ENCODE peak calls at places on chromosomes 1 and 21, in four cellular contexts. X is left lung, T is breast epithelium, A is aorta. W is an unnamed sample. For H3K4me1, the result is how much of the 10 kb centered on the place peaks cover.

GRCh38 chr1:27403065-27403726 is 10.8 kb downstream of the GPR3 start:
- DNase-seq in X (peak), T (no peak), A (peak), W (peak)

GRCh38 chr1:60763713-60764112 is 318.6 kb upstream of the NFIA start:
- DNase-seq in X (no peak), T (no peak), A (no peak), W (no peak)

GRCh38 chr21:46325073-46325912 is 1.3 kb downstream of the PCNT start:
- DNase-seq in X (peak), T (no peak), A (peak), W (peak)

GRCh38 chr1:93874025-93874651 is 4.9 kb downstream of the DNTTIP2 start:
- DNase-seq in X (no peak), T (no peak), A (no peak), W (no peak)

GRCh38 chr1:204350857-204351573 is 8.7 kb downstream of the PLEKHA6 start:
- DNase-seq in X (peak), T (no peak), A (peak), W (no peak)

GRCh38 chr1:118773656-118774055 is 214.5 kb downstream of the TBX15 start:
- DNase-seq in X (no peak), T (no peak), A (no peak), W (no peak)

GRCh38 chr1:27591622-27592021 is 12.3 kb downstream of the AHDC1 start:
- DNase-seq in X (no peak), T (no peak), A (no peak), W (no peak)

GRCh38 chr1:204623894-204624361 is 61.6 kb downstream of the LRRN2 start:
- DNase-seq in X (no peak), T (no peak), A (no peak), W (no peak)

GRCh38 chr1:96538001-96538649 is 183.5 kb upstream of the PTBP2 start:
- DNase-seq in X (no peak), T (no peak), A (no peak), W (no peak)

GRCh38 chr1:218284377-218284916 is 646 bp upstream of the RRP15 start:
- DNase-seq in X (peak), T (no peak), A (no peak), W (no peak)

GRCh38 chr1:8870605-8871538 is 7.6 kb downstream of the ENO1 start:
- DNase-seq in X (no peak), T (no peak), A (no peak), W (no peak)

GRCh38 chr1:243475966-243476365 is 220.1 kb downstream of the SDCCAG8 start:
- DNase-seq in X (no peak), T (no peak), A (no peak), W (no peak)

GRCh38 chr1:236066828-236067386 is 2.0 kb upstream of the NID1 start:
- DNase-seq in X (peak), T (no peak), A (no peak), W (peak)

GRCh38 chr1:235784950-235785349 is 81.8 kb downstream of the LYST start:
- DNase-seq in X (no peak), T (no peak), A (no peak), W (no peak)

GRCh38 chr1:154970631-154971340 is at the start of gene SHC1:
- DNase-seq in X (peak), T (peak), A (peak), W (peak)

GRCh38 chr1:119688810-119689209 is 22.9 kb upstream of the PHGDH start:
- DNase-seq in X (no peak), T (no peak), A (no peak), W (peak)

GRCh38 chr1:193654951-193655705 is 468.7 kb upstream of the B3GALT2 start:
- DNase-seq in X (no peak), T (no peak), A (no peak), W (no peak)

GRCh38 chr1:16017461-16018303 is at the start of gene HSPB7:
- DNase-seq in X (peak), T (no peak), A (peak), W (peak)

GRCh38 chr1:241654019-241654418 is 1.9 kb downstream of the WDR64 start:
- DNase-seq in X (no peak), T (no peak), A (no peak), W (no peak)

GRCh38 chr21:39444406-39445145 is 1.0 kb downstream of the LCA5L start:
- DNase-seq in X (no peak), T (no peak), A (no peak), W (no peak)

GRCh38 chr1:119462964-119463363 is 44.0 kb upstream of the HSD3B1 start:
- DNase-seq in X (no peak), T (no peak), A (no peak), W (no peak)

GRCh38 chr1:8822383-8823294 is 5.2 kb upstream of the RERE start:
- DNase-seq in X (no peak), T (no peak), A (no peak), W (no peak)

GRCh38 chr1:17569200-17570139 is 30.0 kb downstream of the ARHGEF10L start:
- DNase-seq in X (no peak), T (no peak), A (peak), W (peak)

GRCh38 chr1:55943721-55944435 is 635.5 kb downstream of the PLPP3 start:
- DNase-seq in X (no peak), T (no peak), A (no peak), W (no peak)

GRCh38 chr1:8951246-8951645 is 5.6 kb downstream of the CA6 start:
- DNase-seq in X (no peak), T (no peak), A (no peak), W (no peak)

GRCh38 chr1:150881331-150882070 is 5.1 kb upstream of the ARNT start:
- DNase-seq in X (no peak), T (no peak), A (no peak), W (no peak)

GRCh38 chr21:25717491-25718139 is 17.1 kb downstream of the ATP5PF start:
- DNase-seq in X (no peak), T (no peak), A (no peak), W (no peak)

GRCh38 chr1:32733573-32734321 is 31.2 kb upstream of the SYNC start:
- DNase-seq in X (no peak), T (no peak), A (no peak), W (no peak)

GRCh38 chr1:180188103-180188506 is 33.4 kb downstream of the QSOX1 start:
- DNase-seq in X (no peak), T (no peak), A (no peak), W (peak)

GRCh38 chr1:100039571-100039970 is 69.8 kb downstream of the SLC35A3 start:
- DNase-seq in X (no peak), T (no peak), A (no peak), W (no peak)
- H3K4me1 ChIP-seq in X (half or more), T (under half), A (under half), W (under half)

GRCh38 chr21:42238185-42238934 is 19.4 kb downstream of the ABCG1 start:
- DNase-seq in X (no peak), T (no peak), A (no peak), W (no peak)

GRCh38 chr21:42237577-42237976 is 18.6 kb downstream of the ABCG1 start:
- DNase-seq in X (no peak), T (no peak), A (no peak), W (no peak)

GRCh38 chr21:42236014-42236413 is 17.1 kb downstream of the ABCG1 start:
- DNase-seq in X (no peak), T (no peak), A (no peak), W (no peak)

GRCh38 chr21:42236693-42237092 is 17.8 kb downstream of the ABCG1 start:
- DNase-seq in X (no peak), T (no peak), A (no peak), W (no peak)

DNA sequence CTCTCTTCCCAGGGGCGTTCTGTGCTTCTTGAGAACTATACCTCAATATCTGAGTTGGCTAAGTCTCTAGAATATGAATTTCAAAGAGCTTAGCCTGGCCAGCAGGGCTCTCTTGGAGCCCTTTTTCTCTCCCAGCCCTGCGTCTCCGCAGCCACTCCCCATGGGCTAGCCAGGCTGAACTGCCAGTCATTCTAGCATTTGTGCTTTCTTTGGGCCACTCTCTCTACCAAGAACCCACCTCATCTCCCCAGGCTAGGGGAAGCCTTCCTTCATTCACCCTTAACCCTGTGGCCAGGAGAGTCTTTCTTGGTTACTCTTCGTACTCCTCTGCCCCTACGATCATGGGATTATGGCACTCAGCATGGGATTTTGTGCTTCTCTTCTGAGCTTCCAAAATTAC is 18.2 kb downstream of the ABCG1 start:
- DNase-seq in X (no peak), T (no peak), A (no peak), W (no peak)
- H3K4me1 ChIP-seq in X (half or more), T (under half), A (under half), W (under half)

DNA sequence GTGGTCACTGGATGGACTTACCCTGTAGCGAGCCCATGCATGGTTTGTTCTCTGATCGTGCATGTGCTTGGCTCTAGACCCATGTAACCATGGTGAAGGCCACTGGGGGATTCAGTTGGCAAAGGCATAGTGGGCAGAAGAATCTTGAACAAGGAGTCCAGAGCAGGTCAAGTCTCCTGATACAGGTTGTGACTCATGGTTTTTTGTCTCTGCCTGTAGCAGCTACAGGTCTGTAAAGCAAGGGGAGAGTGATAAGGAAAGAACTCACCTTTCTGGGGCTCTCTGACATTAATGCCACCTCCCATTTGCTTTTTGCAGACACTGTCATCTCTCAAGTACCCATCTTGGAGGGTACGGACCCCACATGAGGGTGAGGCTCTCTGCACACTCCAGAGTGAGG is 153.4 kb upstream of the CAMK1G start:
- DNase-seq in X (no peak), T (no peak), A (no peak), W (no peak)
- H3K4me1 ChIP-seq in X (under half), T (under half), A (under half), W (under half)

GRCh38 chr1:247336390-247336789 is 4.7 kb upstream of the ZNF496 start:
- DNase-seq in X (no peak), T (no peak), A (no peak), W (no peak)

GRCh38 chr1:247335871-247336270 is 4.2 kb upstream of the ZNF496 start:
- DNase-seq in X (no peak), T (no peak), A (no peak), W (no peak)

GRCh38 chr1:247338723-247339270 is 7.1 kb upstream of the ZNF496 start:
- DNase-seq in X (no peak), T (no peak), A (no peak), W (no peak)

GRCh38 chr1:247337961-247338360 is 6.3 kb upstream of the ZNF496 start:
- DNase-seq in X (no peak), T (no peak), A (no peak), W (no peak)

DNA sequence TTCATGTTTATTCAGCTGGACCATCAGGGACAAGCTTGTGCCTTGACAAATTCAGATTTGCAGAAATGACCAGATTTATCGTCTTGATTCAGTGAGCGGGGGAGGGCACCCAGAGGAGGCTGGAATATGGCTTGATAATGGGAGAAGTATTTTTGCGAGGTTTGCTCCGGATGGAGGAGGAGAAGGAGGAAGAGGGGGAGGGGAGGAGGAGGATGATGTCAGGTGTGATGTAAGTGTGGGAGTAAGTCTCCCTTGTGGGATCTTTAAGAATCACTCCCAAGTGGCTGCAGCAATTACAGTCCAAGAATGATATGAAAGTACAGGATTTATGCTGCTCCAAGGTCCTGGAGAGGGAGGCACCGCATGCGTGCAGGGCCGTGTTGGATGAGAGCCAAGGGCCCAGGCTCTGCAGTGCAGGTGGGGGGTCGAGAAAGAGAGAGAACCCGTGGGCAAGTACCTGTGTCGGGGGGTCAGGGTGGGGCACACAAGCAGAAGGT is 5.6 kb upstream of the ZNF496 start:
- DNase-seq in X (no peak), T (no peak), A (no peak), W (no peak)
- H3K4me1 ChIP-seq in X (under half), T (under half), A (under half), W (under half)

DNA sequence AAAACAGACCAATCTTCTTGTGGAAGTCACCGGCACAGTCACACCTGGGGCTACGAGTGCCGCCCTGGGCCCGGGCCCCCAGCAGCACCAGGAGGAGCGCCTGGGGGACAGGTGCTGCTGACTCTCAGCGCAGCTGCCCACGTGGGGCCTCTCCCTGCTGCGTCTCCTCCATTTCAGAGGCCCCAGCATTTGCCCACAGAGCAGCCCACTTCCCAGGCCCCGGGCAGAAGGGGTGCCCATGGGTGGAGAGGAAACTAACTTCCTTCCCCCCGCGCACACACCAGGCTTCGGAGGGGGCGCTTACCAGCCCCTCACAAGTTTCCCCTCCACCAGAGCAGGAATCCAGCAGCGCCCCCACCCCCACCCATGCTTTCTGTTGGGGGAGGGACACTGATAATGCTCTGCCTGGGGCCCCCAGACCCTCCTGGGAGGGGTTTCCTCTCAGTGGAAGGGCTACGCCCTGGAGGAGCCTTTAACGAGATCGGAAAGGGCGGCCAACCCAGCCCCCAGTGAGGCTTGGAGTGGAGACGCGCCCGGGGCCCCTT is 440 bp downstream of the TNFRSF25 start:
- DNase-seq in X (no peak), T (no peak), A (no peak), W (no peak)
- H3K4me1 ChIP-seq in X (under half), T (under half), A (under half), W (under half)

GRCh38 chr21:43289966-43290365 is 121.2 kb downstream of the CRYAA start:
- DNase-seq in X (no peak), T (no peak), A (no peak), W (no peak)
- H3K4me1 ChIP-seq in X (under half), T (under half), A (under half), W (under half)

DNA sequence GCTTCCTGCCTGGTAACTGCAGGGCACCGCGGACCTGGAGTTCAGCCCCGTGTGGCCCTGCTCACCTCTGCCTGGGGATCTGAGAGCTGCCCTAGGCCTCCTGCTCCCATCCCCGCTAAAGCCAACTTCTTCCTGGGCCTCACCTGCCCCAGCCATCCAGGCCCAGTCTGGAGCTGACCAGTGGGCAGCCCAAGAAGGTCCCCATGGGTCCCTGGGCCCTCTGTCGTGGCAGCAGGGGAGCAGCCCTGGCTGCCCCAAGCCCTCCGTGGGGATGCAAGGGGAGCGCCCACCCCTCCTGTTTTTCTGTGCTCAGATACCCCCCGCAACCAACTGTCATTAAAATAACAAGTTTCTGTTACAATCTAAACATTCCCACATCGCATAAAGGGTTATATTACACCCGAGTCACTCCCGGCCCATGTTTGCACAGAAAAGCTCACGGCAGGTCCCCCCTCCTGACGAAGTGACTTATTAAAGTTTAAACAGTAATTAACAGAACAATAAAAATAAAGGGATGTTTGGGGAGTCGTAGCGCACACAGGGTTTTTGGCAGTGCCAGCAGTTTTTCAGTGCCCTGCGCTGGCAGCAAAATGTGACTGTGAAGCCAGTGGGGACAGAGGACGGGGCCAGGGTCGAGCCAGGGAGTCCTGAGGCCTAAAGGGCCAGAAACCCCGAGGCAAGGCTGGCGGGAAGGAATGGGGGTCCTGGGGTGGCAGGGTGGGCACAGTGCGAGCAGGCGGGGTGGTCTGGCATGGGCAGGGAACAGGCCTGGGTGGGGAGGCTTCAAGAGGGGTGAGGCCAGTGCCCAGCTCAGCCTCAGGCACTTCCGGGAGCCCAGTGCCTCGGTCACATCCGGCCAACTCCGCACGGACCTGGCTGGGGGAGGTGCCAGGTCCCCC is 121.5 kb downstream of the CASZ1 start:
- DNase-seq in X (no peak), T (no peak), A (no peak), W (peak)
- H3K4me1 ChIP-seq in X (half or more), T (under half), A (under half), W (half or more)

DNA sequence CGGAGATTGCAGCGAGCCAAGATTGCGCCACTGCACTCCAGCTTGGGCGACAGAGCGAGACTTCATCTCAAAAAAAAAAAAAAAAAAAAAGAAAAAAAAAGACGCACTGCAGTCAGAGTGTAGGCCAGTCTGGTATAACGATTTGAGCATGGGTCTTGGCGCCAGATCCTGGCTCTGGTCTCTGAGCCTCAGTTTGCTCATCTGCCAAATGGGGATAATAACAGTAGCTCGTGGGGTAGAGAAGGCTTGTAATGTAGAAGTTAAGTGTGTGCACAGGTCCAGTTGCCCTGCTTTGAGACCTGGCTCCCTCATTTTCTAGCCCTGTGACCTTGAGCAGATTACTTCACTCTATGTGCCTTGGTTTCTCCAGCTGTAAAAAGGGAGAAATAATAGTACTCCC is 26.3 kb upstream of the GRHL3 start:
- DNase-seq in X (no peak), T (no peak), A (no peak), W (no peak)
- H3K4me1 ChIP-seq in X (under half), T (under half), A (under half), W (under half)

GRCh38 chr1:207857447-207857846 is 53.5 kb downstream of the CD34 start:
- DNase-seq in X (no peak), T (no peak), A (no peak), W (no peak)
- H3K4me1 ChIP-seq in X (half or more), T (under half), A (under half), W (under half)

W was measured in prostate gland.